ENCODE peak calls at places on chromosomes 5 and 9, in four cellular contexts. One of them, this sample, is unnamed.
A peak's percentile ranks its signal among the peaks of the same experiment; 100 is the strongest.

GRCh38 chr9:69976165-69976564 is 67.5 kb upstream of the MAMDC2 start:
- DNase-seq in cardiac fibroblast: peak; percentile 97
- DNase-seq in suprapubic skin: no peak
- DNase-seq in CD8-positive, alpha-beta T cell: no peak
- DNase-seq in this sample: peak; percentile 67

GRCh38 chr9:34197756-34198711 is 19.2 kb downstream of the UBAP1 start:
- DNase-seq in cardiac fibroblast: no peak
- DNase-seq in CD8-positive, alpha-beta T cell: no peak
- DNase-seq in suprapubic skin: no peak
- DNase-seq in this sample: no peak

GRCh38 chr5:95181650-95182049 is 103.2 kb downstream of the MCTP1 start:
- DNase-seq in suprapubic skin: no peak
- DNase-seq in cardiac fibroblast: no peak
- DNase-seq in CD8-positive, alpha-beta T cell: no peak
- DNase-seq in this sample: no peak

GRCh38 chr5:105554613-105555169 is 1992.1 kb upstream of the NUDT12 start:
- DNase-seq in cardiac fibroblast: peak; percentile 11
- DNase-seq in CD8-positive, alpha-beta T cell: no peak
- DNase-seq in suprapubic skin: no peak
- DNase-seq in this sample: no peak

GRCh38 chr5:115333164-115333563 is 36.7 kb upstream of the CCDC112 start:
- DNase-seq in CD8-positive, alpha-beta T cell: no peak
- DNase-seq in cardiac fibroblast: no peak
- DNase-seq in suprapubic skin: no peak
- DNase-seq in this sample: no peak

GRCh38 chr5:126368239-126368812 is 54.9 kb upstream of the GRAMD2B start:
- DNase-seq in suprapubic skin: no peak
- DNase-seq in cardiac fibroblast: no peak
- DNase-seq in CD8-positive, alpha-beta T cell: no peak
- DNase-seq in this sample: no peak

GRCh38 chr9:6079386-6079785 is 64.0 kb upstream of the RANBP6 start:
- DNase-seq in CD8-positive, alpha-beta T cell: no peak
- DNase-seq in cardiac fibroblast: no peak
- DNase-seq in suprapubic skin: no peak
- DNase-seq in this sample: no peak

GRCh38 chr9:97910273-97910844 is 11.9 kb downstream of the TRMO start:
- DNase-seq in suprapubic skin: no peak
- DNase-seq in CD8-positive, alpha-beta T cell: no peak
- DNase-seq in cardiac fibroblast: no peak
- DNase-seq in this sample: no peak

GRCh38 chr9:127524373-127524772 is 73.1 kb downstream of the LRSAM1 start:
- DNase-seq in CD8-positive, alpha-beta T cell: no peak
- DNase-seq in suprapubic skin: no peak
- DNase-seq in cardiac fibroblast: no peak
- DNase-seq in this sample: no peak

GRCh38 chr5:135883441-135883840 is 12.2 kb downstream of the IL9 start:
- DNase-seq in cardiac fibroblast: no peak
- DNase-seq in CD8-positive, alpha-beta T cell: no peak
- DNase-seq in suprapubic skin: no peak
- DNase-seq in this sample: no peak

GRCh38 chr9:129550199-129550839 is 70.6 kb downstream of the C9orf50 start:
- DNase-seq in cardiac fibroblast: peak; percentile 55
- DNase-seq in suprapubic skin: peak; percentile 86
- DNase-seq in CD8-positive, alpha-beta T cell: no peak
- DNase-seq in this sample: peak; percentile 17

GRCh38 chr9:97934321-97935115 is 3.5 kb downstream of the HEMGN start:
- DNase-seq in suprapubic skin: no peak
- DNase-seq in cardiac fibroblast: no peak
- DNase-seq in CD8-positive, alpha-beta T cell: no peak
- DNase-seq in this sample: no peak

GRCh38 chr9:79567671-79568098 is 4.1 kb upstream of the TLE4 start:
- DNase-seq in cardiac fibroblast: no peak
- DNase-seq in suprapubic skin: no peak
- DNase-seq in CD8-positive, alpha-beta T cell: no peak
- DNase-seq in this sample: no peak

DNA sequence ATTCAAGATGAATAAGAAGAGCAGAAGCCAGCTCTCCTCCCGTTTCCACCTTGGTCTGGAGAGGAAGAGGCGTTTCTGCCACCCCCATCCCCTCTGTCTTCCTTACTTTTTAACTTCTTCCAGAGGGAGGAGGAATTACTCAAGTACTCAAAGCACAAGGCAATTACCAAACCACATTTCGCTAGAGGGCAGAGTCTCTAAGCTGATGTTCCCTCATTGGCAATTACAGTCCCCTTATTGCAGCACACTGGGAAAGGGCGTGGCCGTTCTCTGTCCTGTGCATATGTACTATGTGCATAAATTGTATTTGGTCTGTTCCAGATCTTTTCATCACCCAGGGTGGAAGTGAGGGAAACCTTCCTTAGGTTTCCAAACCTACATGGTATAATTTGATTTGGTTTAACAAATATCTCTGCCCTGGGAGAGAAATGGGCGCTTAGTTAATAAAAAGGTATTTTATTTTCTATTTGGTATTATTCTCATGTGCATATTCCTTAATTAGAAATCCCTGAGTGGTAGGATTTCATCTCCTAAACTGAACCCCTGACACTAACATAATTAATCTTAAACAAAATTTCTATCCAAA is 29.8 kb upstream of the ALDOB start:
- DNase-seq in suprapubic skin: no peak
- DNase-seq in CD8-positive, alpha-beta T cell: no peak
- DNase-seq in cardiac fibroblast: peak; percentile 84
- DNase-seq in this sample: peak; percentile 63
- TF ChIP-seq CTCF in suprapubic skin: peak; percentile 40
- TF ChIP-seq CTCF in CD8-positive, alpha-beta T cell: no peak
- TF ChIP-seq CTCF in cardiac fibroblast: peak; percentile 22
- TF ChIP-seq CTCF in this sample: peak; percentile 69

GRCh38 chr9:102631559-102631958 is 363.6 kb upstream of the CYLC2 start:
- DNase-seq in cardiac fibroblast: peak; percentile 26
- DNase-seq in suprapubic skin: no peak
- DNase-seq in CD8-positive, alpha-beta T cell: no peak
- DNase-seq in this sample: no peak
- TF ChIP-seq CTCF in cardiac fibroblast: peak; percentile 42
- TF ChIP-seq CTCF in suprapubic skin: no peak
- TF ChIP-seq CTCF in CD8-positive, alpha-beta T cell: no peak
- TF ChIP-seq CTCF in this sample: peak; percentile 3

DNA sequence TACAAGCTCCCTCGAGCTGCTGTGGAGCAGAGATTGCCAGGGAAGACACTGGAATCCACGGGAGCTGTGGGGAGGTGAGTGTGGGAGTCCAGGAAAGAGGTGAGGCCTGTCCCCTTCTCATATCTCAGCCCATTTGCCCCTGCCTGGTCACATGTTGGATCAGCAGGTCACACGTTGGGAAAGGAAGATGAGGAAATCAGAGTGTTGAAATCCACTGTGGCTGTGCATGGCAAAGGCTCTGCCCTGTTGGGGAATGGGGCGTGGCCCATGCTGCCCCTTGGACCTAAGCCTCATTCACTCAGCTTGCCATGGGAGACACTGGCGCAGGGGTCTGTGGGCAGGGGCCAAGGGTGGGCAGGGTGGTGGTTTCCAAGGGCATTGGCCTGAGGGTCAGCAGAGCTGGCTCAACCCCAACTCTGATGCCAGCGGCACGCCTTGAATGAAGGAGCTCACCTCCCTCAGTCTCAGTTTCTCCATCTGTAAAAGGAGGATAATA is 85.4 kb upstream of the CPEB4 start:
- DNase-seq in CD8-positive, alpha-beta T cell: no peak
- DNase-seq in cardiac fibroblast: peak; percentile 76
- DNase-seq in suprapubic skin: no peak
- DNase-seq in this sample: no peak
- TF ChIP-seq CTCF in CD8-positive, alpha-beta T cell: no peak
- TF ChIP-seq CTCF in cardiac fibroblast: no peak
- TF ChIP-seq CTCF in suprapubic skin: no peak
- TF ChIP-seq CTCF in this sample: no peak

GRCh38 chr5:32586251-32586642 is 890 bp downstream of the SUB1 start:
- DNase-seq in CD8-positive, alpha-beta T cell: no peak
- DNase-seq in cardiac fibroblast: no peak
- DNase-seq in suprapubic skin: no peak
- DNase-seq in this sample: no peak

GRCh38 chr5:32584651-32585050 is 706 bp upstream of the SUB1 start:
- DNase-seq in suprapubic skin: no peak
- DNase-seq in CD8-positive, alpha-beta T cell: no peak
- DNase-seq in cardiac fibroblast: no peak
- DNase-seq in this sample: no peak

GRCh38 chr5:32587067-32587551 is 1.8 kb downstream of the SUB1 start:
- DNase-seq in cardiac fibroblast: no peak
- DNase-seq in suprapubic skin: no peak
- DNase-seq in CD8-positive, alpha-beta T cell: no peak
- DNase-seq in this sample: no peak

GRCh38 chr5:32585122-32585445 is 273 bp upstream of the SUB1 start:
- DNase-seq in CD8-positive, alpha-beta T cell: no peak
- DNase-seq in cardiac fibroblast: no peak
- DNase-seq in suprapubic skin: no peak
- DNase-seq in this sample: no peak

DNA sequence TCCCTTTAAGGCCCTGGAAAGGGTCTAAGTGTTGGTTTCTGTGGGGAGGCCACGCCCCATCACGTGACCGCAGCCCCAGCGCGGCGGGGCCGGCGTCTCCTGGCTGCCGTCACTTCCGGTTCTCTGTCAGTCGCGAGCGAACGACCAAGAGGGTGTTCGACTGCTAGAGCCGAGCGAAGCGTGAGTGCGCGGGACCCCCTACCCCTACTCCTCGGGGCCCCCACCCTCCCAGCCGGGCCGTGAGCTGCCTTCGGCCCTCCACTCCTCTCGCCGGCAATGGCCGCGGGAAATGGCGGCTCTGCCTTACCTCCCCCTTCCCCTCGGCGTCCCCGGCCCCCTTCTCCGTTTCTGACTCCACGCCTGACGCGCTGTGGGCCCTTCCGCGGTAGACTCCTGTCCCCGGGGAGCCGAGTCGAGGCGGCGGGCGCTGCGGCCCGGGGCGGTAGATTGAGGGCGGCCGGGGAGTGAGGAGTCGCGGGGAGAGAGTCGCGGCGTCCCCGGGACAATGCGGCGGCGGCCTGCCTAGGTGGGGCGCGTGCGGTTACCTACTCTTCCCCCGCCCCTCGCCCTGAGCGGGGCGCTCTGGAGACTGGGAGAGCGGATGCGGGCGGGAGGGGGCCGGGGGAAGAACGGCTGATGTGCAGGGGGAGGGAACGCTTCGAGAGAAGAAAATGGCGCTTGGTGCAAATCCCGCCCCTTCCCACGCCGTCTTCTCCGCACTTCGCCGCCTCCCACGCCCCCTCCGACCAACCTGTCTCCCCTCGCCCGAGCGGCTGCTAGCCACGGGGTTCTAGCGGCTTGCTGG is at the start of gene SUB1:
- DNase-seq in CD8-positive, alpha-beta T cell: peak; percentile 93
- DNase-seq in suprapubic skin: peak; percentile 95
- DNase-seq in cardiac fibroblast: peak; percentile 92
- DNase-seq in this sample: peak; percentile 56
- TF ChIP-seq CTCF in CD8-positive, alpha-beta T cell: no peak
- TF ChIP-seq CTCF in suprapubic skin: no peak
- TF ChIP-seq CTCF in cardiac fibroblast: no peak
- TF ChIP-seq CTCF in this sample: no peak

GRCh38 chr9:36632892-36633291 is 60.2 kb downstream of the MELK start:
- DNase-seq in CD8-positive, alpha-beta T cell: no peak
- DNase-seq in cardiac fibroblast: peak; percentile 64
- DNase-seq in suprapubic skin: no peak
- DNase-seq in this sample: peak; percentile 11
- TF ChIP-seq CTCF in CD8-positive, alpha-beta T cell: peak; percentile 59
- TF ChIP-seq CTCF in cardiac fibroblast: peak; percentile 49
- TF ChIP-seq CTCF in suprapubic skin: peak; percentile 32
- TF ChIP-seq CTCF in this sample: peak; percentile 54

GRCh38 chr5:110631236-110631635 is 95.2 kb downstream of the TMEM232 start:
- DNase-seq in suprapubic skin: no peak
- DNase-seq in CD8-positive, alpha-beta T cell: no peak
- DNase-seq in cardiac fibroblast: no peak
- DNase-seq in this sample: no peak

GRCh38 chr5:110623875-110624274 is 102.6 kb downstream of the TMEM232 start:
- DNase-seq in suprapubic skin: no peak
- DNase-seq in CD8-positive, alpha-beta T cell: no peak
- DNase-seq in cardiac fibroblast: peak; percentile 14
- DNase-seq in this sample: no peak

GRCh38 chr5:110630350-110630749 is 96.1 kb downstream of the TMEM232 start:
- DNase-seq in suprapubic skin: no peak
- DNase-seq in CD8-positive, alpha-beta T cell: no peak
- DNase-seq in cardiac fibroblast: no peak
- DNase-seq in this sample: no peak

DNA sequence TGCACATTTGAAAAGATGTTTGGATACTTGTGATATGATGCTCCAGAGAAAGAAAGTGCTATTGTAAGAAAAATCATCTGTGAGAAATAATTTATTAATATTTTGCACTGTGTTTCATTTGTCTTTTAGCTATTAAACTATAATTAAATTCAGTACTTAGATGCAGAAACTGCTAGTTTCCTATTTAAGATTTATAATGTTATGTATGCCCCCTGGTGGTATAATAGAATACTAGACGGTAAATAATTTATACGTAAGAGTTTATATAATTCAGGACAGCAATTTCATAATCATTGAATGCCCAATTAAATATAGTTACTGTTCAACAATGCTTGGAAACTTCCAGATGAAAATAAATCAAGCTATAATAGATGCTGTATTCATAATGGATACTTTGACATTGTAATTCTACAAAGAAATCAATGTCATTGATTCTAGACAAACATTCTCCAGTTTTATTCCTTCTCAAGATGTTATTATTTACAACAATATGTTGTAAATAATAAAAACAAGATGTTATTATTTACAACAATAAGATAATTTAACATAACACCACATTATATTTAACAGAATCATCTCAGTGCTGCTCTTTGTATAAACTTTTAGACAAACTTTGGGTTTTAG is 101.0 kb downstream of the TMEM232 start:
- DNase-seq in cardiac fibroblast: peak; percentile 60
- DNase-seq in CD8-positive, alpha-beta T cell: no peak
- DNase-seq in suprapubic skin: no peak
- DNase-seq in this sample: peak; percentile 18
- TF ChIP-seq CTCF in cardiac fibroblast: peak; percentile 37
- TF ChIP-seq CTCF in CD8-positive, alpha-beta T cell: peak; percentile 74
- TF ChIP-seq CTCF in suprapubic skin: no peak
- TF ChIP-seq CTCF in this sample: no peak

DNA sequence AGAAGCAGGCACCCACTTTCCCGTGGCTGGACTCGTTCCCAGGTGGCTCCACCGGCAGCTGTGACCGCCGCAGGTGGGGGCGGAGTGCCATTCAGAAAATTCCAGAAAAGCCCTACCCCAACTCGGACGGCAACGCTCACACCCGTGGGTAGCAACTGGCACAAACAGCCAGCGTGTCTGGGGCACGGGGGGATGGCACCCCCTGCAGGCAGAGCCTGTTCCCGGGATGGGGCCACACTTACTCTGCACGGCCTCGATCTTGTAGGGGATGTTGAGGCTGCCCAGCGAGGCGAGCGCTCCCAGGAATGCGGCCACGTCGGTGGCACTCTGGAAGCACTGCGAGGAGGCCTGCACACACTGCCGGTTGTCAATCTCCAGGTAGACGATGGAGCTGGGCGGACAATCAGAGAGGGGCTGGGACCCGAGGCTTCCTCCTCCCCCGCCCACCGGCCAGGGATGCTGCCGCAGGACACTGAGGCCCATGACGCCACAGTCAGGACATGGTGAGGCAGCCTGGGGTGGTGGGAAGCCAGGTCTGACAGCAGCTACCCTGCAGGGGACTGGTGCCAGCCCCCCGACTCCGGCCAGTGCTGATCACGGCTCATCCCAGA is 20.2 kb upstream of the SEC16A start:
- DNase-seq in suprapubic skin: no peak
- DNase-seq in CD8-positive, alpha-beta T cell: no peak
- DNase-seq in cardiac fibroblast: no peak
- DNase-seq in this sample: no peak
- TF ChIP-seq CTCF in suprapubic skin: no peak
- TF ChIP-seq CTCF in CD8-positive, alpha-beta T cell: no peak
- TF ChIP-seq CTCF in cardiac fibroblast: no peak
- TF ChIP-seq CTCF in this sample: no peak

This sample was measured in AG09309.